ENCODE peak calls at places on chromosomes 12 and 14, in ten cellular contexts. B, G, V, X, A, N, U, L, K and O are unnamed samples. For H3K9me3, the result is how much of the 10 kb centered on the place peaks cover.

GRCh38 chr12:18825138-18825537 is 87.2 kb downstream of the CAPZA3 start:
- DNase-seq in U (no peak), K (no peak), X (no peak), A (no peak), L (no peak), B (no peak), V (no peak), G (no peak), N (no peak), O (no peak)

GRCh38 chr12:69672195-69672594 is 26.9 kb downstream of the BEST3 start:
- DNase-seq in A (no peak), K (no peak), X (no peak), B (no peak), N (no peak), U (no peak), L (no peak), V (no peak), G (no peak), O (no peak)

GRCh38 chr14:78327426-78328210 is 157.4 kb downstream of the NRXN3 start:
- DNase-seq in X (no peak), N (no peak), U (no peak), A (no peak), G (no peak), B (no peak), L (no peak), V (no peak), K (no peak), O (no peak)

GRCh38 chr12:109730306-109731145 is 16.9 kb downstream of the FAM222A start:
- DNase-seq in G (peak), V (no peak), A (no peak), B (no peak), X (peak), K (peak), N (no peak), U (no peak), L (peak), O (no peak)

GRCh38 chr12:101455685-101456084 is 19.5 kb upstream of the SPIC start:
- DNase-seq in N (no peak), L (no peak), U (no peak), X (no peak), B (no peak), G (no peak), V (no peak), K (no peak), A (no peak), O (no peak)

GRCh38 chr12:100995201-100995600 is 200.6 kb downstream of the ANO4 start:
- DNase-seq in V (peak), L (no peak), X (no peak), B (no peak), A (no peak), U (no peak), G (no peak), K (no peak), N (no peak), O (no peak)

GRCh38 chr12:120687570-120688289 is 781 bp downstream of the MLEC start:
- DNase-seq in A (peak), B (no peak), V (peak), K (no peak), U (peak), X (peak), L (no peak), N (no peak), G (peak), O (no peak)

GRCh38 chr14:68561531-68562007 is 231.3 kb downstream of the ZFP36L1 start:
- DNase-seq in A (no peak), B (no peak), V (no peak), N (no peak), X (peak), U (no peak), G (no peak), L (peak), K (peak), O (no peak)

GRCh38 chr12:96236221-96236822 is 42.1 kb downstream of the ELK3 start:
- DNase-seq in A (no peak), X (peak), L (no peak), U (no peak), V (no peak), K (peak), B (no peak), G (no peak), N (no peak), O (no peak)

GRCh38 chr14:50711043-50711442 is 42.9 kb upstream of the SAV1 start:
- DNase-seq in G (no peak), B (no peak), X (no peak), N (no peak), A (no peak), U (no peak), V (no peak), L (no peak), K (no peak), O (no peak)

GRCh38 chr12:19841451-19841850 is 402.2 kb downstream of the AEBP2 start:
- DNase-seq in K (no peak), L (no peak), V (no peak), X (no peak), B (no peak), A (no peak), G (no peak), U (no peak), N (no peak), O (no peak)

GRCh38 chr12:118980407-118981014 is 830 bp upstream of the SRRM4 start:
- DNase-seq in X (no peak), G (no peak), U (no peak), V (peak), L (no peak), A (no peak), K (no peak), N (no peak), B (no peak), O (peak)

GRCh38 chr12:92593734-92594402 is 108.9 kb upstream of the PLEKHG7 start:
- DNase-seq in K (peak), B (peak), U (no peak), V (no peak), N (no peak), A (peak), G (peak), L (peak), X (peak), O (no peak)

GRCh38 chr12:108313609-108314331 is 25.3 kb downstream of the CMKLR1 start:
- DNase-seq in N (no peak), A (no peak), G (peak), L (no peak), X (no peak), V (no peak), K (no peak), B (no peak), U (peak), O (no peak)

GRCh38 chr12:123900898-123901376 is 71.7 kb downstream of the CCDC92 start:
- DNase-seq in B (no peak), K (no peak), G (no peak), X (no peak), N (no peak), A (no peak), U (no peak), V (peak), L (no peak), O (no peak)

GRCh38 chr12:93857279-93857894 is 180.2 kb downstream of the CRADD start:
- DNase-seq in N (no peak), G (no peak), V (no peak), U (no peak), K (no peak), A (no peak), B (no peak), L (no peak), X (no peak), O (no peak)

GRCh38 chr12:47307680-47308399 is 228.1 kb upstream of the AMIGO2 start:
- DNase-seq in K (peak), B (no peak), L (peak), X (no peak), G (no peak), U (peak), V (peak), N (peak), A (peak), O (peak)

GRCh38 chr12:124536613-124537012 is 30.8 kb downstream of the NCOR2 start:
- DNase-seq in A (no peak), B (no peak), K (no peak), L (no peak), N (no peak), U (no peak), X (no peak), V (no peak), G (no peak), O (no peak)

GRCh38 chr12:4215862-4216541 is 57.6 kb upstream of the CCND2 start:
- DNase-seq in V (no peak), U (no peak), A (no peak), L (no peak), B (no peak), K (no peak), X (no peak), G (no peak), N (no peak), O (no peak)

GRCh38 chr12:69687390-69687789 is 11.7 kb downstream of the BEST3 start:
- DNase-seq in U (no peak), N (no peak), V (no peak), K (no peak), L (no peak), A (no peak), X (no peak), G (no peak), B (no peak), O (no peak)

GRCh38 chr14:89429206-89430091 is 12.4 kb upstream of the FOXN3 start:
- DNase-seq in V (peak), X (peak), L (no peak), G (no peak), N (no peak), B (no peak), U (no peak), K (peak), A (no peak), O (no peak)

GRCh38 chr14:99545574-99545973 is 58.4 kb downstream of the CCDC85C start:
- DNase-seq in K (no peak), A (no peak), B (no peak), L (no peak), G (no peak), X (no peak), V (no peak), U (no peak), N (no peak), O (no peak)

GRCh38 chr12:45991289-45992249 is 1.2 kb upstream of the SCAF11 start:
- DNase-seq in K (peak), G (peak), V (peak), L (peak), A (peak), X (peak), N (no peak), B (peak), U (peak), O (peak)

GRCh38 chr12:58529114-58529665 is 391.1 kb downstream of the LRIG3 start:
- DNase-seq in V (no peak), A (no peak), L (no peak), U (no peak), N (no peak), G (no peak), B (no peak), X (no peak), K (no peak), O (no peak)

DNA sequence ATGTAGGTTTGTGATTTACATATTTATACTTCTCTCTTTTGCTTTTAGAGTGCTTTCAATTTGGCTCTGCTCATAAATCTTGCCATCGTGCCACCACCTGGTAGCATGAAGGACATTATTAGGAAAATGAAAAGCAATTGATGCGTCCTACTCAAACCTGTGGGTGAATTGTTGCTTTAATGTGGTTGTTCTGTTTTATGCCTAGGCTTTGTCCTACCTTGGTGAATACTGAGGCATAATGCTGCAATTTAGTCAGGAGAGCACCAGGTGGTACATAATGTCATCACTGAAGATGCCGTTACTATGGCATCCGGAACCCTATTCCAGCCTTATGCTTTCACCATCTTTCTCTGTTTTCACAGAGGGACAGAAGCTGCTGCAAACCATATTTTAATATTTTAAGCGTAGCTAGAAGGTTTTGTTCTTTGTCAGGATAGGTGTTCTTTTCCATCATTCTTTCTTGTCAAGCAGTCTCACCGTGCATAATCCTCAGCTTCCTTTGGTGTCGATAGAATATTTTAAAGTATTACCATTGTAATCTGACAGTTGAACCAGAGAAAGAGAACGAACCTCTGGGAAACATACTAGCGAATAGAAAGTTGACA is 68.5 kb upstream of the PKP2 start:
- DNase-seq in A (no peak), U (no peak), L (no peak), K (no peak), X (no peak), V (no peak), N (no peak), B (no peak), G (no peak), O (no peak)
- H3K27ac ChIP-seq in A (no peak), U (no peak), L (no peak), K (no peak), X (no peak), V (no peak), N (no peak), B (no peak), G (no peak), O (no peak)

GRCh38 chr14:34911209-34912150 is 36.3 kb upstream of the BAZ1A start:
- DNase-seq in V (no peak), K (no peak), U (no peak), G (no peak), A (no peak), B (no peak), X (no peak), L (no peak), N (no peak), O (no peak)
- TF ChIP-seq CTCF in V (no peak), K (no peak), U (no peak), G (no peak), A (no peak), B (no peak), X (no peak), L (no peak), N (no peak), O (no peak)

DNA sequence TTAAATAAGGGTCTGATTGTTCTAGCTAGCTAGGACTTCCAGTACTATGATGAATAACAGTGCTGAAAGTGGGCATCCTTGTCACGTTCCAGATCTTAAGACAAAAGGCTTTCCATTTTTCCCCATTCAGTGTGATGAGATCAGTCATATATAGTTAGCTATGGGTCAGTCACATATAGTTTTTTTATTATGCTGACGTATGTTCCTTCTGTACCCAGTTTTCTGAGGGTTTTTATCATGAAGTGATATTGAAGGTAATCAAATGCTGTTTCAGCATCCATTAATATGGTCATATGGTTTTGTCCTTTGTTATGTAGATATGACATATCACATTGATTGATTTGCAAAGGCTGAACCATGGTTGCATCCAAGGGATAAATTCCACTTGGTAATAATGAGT is 800.1 kb upstream of the FBXO33 start:
- DNase-seq in V (no peak), L (no peak), U (no peak), X (no peak), A (no peak), N (no peak), G (no peak), K (no peak), B (no peak), O (no peak)
- H3K9me3 ChIP-seq in V (under half), L (under half), U (under half), X (under half), A (under half), N (under half), G (under half), K (under half), B (under half), O (under half)

GRCh38 chr14:23436327-23437141 is 1.1 kb upstream of the MYH7 start:
- DNase-seq in N (no peak), K (peak), U (peak), V (peak), B (no peak), L (no peak), G (no peak), X (no peak), A (no peak), O (peak)
- H3K27ac ChIP-seq in N (no peak), K (no peak), U (no peak), V (peak), B (no peak), L (no peak), G (no peak), X (no peak), A (no peak), O (peak)

GRCh38 chr14:70317969-70318634 is 41.4 kb downstream of the COX16 start:
- DNase-seq in A (peak), V (peak), N (peak), L (peak), X (no peak), K (no peak), B (no peak), U (peak), G (no peak), O (peak)
- TF ChIP-seq CTCF in A (peak), V (peak), N (peak), L (peak), X (peak), K (no peak), B (no peak), U (peak), G (peak), O (peak)

DNA sequence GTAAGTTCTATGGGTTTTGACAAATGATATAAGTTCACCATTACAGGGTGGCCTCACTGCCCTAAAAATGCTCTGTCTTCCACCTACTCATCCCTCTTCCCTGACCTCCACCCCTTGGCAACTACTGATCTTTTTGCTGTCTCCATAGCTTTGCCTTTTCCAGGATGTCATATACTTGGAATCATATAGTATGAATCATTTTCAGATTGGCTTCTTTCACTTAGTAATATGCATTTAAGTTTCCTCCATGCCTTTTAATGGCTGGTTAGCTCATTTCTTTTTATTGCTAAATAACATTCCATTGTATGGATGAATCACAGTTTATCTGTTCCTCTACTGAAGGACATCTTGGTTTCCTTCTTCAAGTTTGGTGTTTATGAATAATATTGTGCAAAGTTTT is 14.0 kb upstream of the PEX5 start:
- DNase-seq in X (no peak), B (no peak), N (no peak), L (no peak), A (no peak), V (no peak), U (no peak), K (no peak), G (no peak), O (no peak)
- H3K9me3 ChIP-seq in X (under half), B (under half), N (under half), L (under half), A (under half), V (under half), U (under half), K (under half), G (under half), O (under half)

DNA sequence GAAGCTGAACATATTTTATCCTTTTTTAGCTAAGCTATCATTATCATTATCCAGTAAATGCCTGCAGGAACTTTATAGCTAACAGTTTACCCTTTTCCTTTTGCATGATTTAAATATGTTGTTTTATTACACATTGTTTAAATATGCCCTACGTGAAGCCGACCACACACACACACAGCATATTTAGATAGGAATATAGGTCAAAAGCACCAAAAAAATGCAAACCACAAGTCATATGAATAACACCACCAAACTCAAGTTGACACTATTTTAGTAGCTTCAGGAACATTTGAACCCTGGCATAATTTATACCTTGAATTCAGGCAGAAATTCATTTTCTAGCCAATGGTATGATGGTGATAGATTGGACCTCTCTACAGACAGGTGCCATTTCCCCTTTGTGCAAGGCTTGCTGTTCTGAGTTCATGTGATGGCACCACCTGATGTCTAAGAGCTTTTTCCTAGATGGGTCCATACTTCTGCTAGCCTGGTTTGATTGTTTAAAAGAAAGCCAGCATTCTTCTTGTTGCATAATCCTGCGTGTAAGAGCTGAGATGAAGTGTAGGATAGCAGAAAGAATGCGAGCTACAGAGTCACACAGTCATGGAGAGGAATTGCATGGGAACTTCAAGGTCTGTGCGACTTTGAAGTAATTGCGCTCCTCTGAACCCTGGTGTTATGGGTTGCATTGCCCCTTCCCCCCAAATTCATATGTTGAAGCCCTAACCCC is 454.8 kb upstream of the SOX5 start:
- DNase-seq in G (no peak), A (no peak), N (peak), U (no peak), V (no peak), L (no peak), B (no peak), X (no peak), K (no peak), O (no peak)
- H3K27ac ChIP-seq in G (no peak), A (no peak), N (peak), U (no peak), V (no peak), L (no peak), B (no peak), X (no peak), K (no peak), O (no peak)

DNA sequence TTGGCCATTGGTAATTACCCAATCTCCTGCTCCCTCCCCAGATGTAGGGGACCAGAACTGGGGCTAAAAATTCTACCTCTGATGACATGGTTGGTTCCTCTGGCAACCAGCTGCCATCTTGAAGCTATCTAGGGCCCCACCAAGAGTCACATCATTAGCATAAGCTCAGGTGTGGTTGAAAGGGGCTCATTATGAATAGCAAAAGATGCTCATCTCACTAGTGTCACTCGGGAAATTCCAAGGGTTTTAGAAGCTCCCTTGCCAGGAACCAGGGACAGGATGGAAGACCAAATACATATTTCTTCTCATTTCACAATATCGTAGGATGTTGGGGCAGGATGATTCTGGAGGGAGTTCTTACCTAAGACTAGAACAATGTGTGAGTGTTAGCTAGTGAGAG is 38.6 kb downstream of the EID3 start:
- DNase-seq in A (no peak), B (no peak), L (no peak), K (no peak), X (no peak), G (no peak), U (no peak), N (no peak), V (no peak), O (no peak)
- TF ChIP-seq CTCF in A (no peak), B (no peak), L (no peak), K (no peak), X (no peak), G (no peak), U (no peak), N (no peak), V (no peak), O (no peak)

DNA sequence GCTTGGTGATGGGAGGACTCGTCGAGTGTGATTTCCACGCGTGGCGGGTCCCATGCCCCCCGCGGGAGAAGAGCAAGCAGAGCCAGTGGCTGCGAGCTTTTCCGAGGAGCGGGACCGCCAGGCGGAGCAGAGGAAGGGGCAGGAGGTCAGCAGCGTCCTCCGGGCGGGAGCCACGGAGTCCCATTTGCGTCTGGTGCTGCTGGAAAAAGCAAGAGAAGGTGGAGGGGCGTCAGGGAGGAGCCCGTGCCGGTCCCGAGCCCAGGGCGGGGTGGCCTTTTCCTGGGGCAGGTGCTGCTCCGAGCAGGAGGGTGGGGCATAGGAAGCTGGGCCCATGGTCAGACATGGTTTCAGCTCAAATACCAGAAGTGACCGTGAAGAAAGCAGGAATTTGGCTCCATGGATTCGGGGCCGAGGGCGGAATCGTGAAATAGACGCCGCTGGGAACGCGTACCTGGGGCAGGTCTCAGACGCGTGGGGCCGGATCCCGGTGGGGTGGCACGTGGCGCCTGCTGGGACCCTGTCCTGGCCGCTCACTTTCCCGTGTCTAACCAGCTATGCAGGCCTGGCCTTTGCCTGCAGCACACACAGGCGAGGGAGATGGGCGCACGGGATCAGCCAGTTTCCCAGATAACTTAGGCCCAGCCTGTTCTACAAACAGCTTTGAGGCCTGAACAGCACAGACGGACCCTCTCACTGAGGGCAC is 60.0 kb downstream of the GALNT9 start:
- DNase-seq in A (no peak), N (no peak), X (no peak), U (no peak), L (no peak), G (no peak), V (no peak), B (no peak), K (no peak), O (no peak)
- H3K9me3 ChIP-seq in A (under half), N (under half), X (under half), U (under half), L (under half), G (under half), V (under half), B (under half), K (under half), O (under half)